ENCODE peak calls at places on chromosomes 3 and 15, in seven cellular contexts. C, T, G, B, U, D and A are unnamed samples.

GRCh38 chr15:82855286-82856092 is 46.1 kb downstream of the WHAMM start:
- DNase-seq in B (no peak), D (no peak), G (no peak), T (no peak), U (no peak), C (no peak), A (no peak)

GRCh38 chr3:106013971-106014370 is 145.2 kb upstream of the CBLB start:
- DNase-seq in U (peak), C (no peak), T (no peak), D (peak), G (no peak), B (no peak), A (no peak)

GRCh38 chr3:55500555-55501340 is 13.6 kb upstream of the WNT5A start:
- DNase-seq in C (no peak), T (no peak), B (no peak), U (no peak), D (no peak), G (no peak), A (no peak)

GRCh38 chr15:101264911-101265641 is 12.2 kb downstream of the SELENOS start:
- DNase-seq in D (peak), B (no peak), T (no peak), U (no peak), G (no peak), C (peak), A (peak)

GRCh38 chr3:135576786-135577185 is 388.7 kb upstream of the PPP2R3A start:
- DNase-seq in B (no peak), D (no peak), G (no peak), U (no peak), C (no peak), T (no peak), A (no peak)

GRCh38 chr3:133821767-133822638 is 16.4 kb downstream of the SRPRB start:
- DNase-seq in C (no peak), G (no peak), B (peak), T (peak), U (peak), D (peak), A (no peak)

GRCh38 chr3:131303848-131304247 is 77.7 kb upstream of the NUDT16 start:
- DNase-seq in G (no peak), B (no peak), C (no peak), U (no peak), T (no peak), D (peak), A (no peak)

GRCh38 chr3:182979719-182980191 is 583 bp downstream of the DCUN1D1 start:
- DNase-seq in C (peak), B (no peak), T (no peak), G (peak), U (no peak), D (peak), A (no peak)

GRCh38 chr15:43105077-43105769 is 615 bp downstream of the UBR1 start:
- DNase-seq in T (no peak), U (no peak), D (no peak), C (peak), B (no peak), G (peak), A (no peak)
- TF ChIP-seq CTCF in T (no peak), U (no peak), D (no peak), C (no peak), B (no peak), G (no peak), A (no peak)

GRCh38 chr3:64400706-64401105 is 175.4 kb upstream of the PRICKLE2 start:
- DNase-seq in D (no peak), G (no peak), C (no peak), T (no peak), U (no peak), B (no peak), A (no peak)

GRCh38 chr3:64395490-64395889 is 170.2 kb upstream of the PRICKLE2 start:
- DNase-seq in C (peak), D (no peak), B (no peak), G (no peak), T (no peak), U (no peak), A (no peak)

GRCh38 chr3:64398431-64398830 is 173.2 kb upstream of the PRICKLE2 start:
- DNase-seq in D (no peak), G (no peak), B (peak), U (peak), T (no peak), C (no peak), A (no peak)

GRCh38 chr3:64399205-64399800 is 174.0 kb upstream of the PRICKLE2 start:
- DNase-seq in U (peak), B (peak), T (no peak), C (peak), D (peak), G (peak), A (peak)
- TF ChIP-seq CTCF in U (peak), B (peak), T (peak), C (peak), D (peak), G (peak), A (peak)

DNA sequence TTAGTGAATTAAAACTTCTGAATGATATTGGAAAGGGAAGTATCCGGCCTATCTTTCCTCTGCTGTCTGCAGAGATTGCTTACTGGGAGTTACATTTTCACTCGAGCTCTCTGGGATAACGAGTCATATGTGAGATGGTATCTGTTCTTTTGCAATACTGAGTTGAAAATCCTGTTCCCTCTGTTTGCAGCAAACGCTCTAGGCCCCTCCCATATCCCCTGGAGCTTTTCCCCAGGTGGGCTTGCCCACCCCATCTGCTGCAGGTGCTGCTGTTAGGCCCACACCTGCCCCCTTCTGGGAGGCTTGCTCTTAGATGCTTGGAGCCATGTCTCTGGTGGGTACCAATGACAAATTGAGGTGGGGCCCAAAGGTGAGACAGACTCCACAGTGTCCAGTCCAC is 42.7 kb upstream of the MTMR10 start:
- DNase-seq in U (no peak), C (no peak), B (no peak), D (peak), T (no peak), G (no peak), A (no peak)
- TF ChIP-seq CTCF in U (no peak), C (no peak), B (no peak), D (no peak), T (no peak), G (no peak), A (no peak)

GRCh38 chr3:37456791-37457190 is 282.4 kb upstream of the LRRFIP2 start:
- DNase-seq in C (no peak), G (no peak), T (no peak), B (no peak), U (no peak), D (no peak), A (no peak)

GRCh38 chr3:37458162-37458895 is 283.9 kb upstream of the LRRFIP2 start:
- DNase-seq in U (no peak), D (no peak), T (peak), C (no peak), G (peak), B (no peak), A (no peak)

GRCh38 chr3:37456270-37456708 is 281.9 kb upstream of the LRRFIP2 start:
- DNase-seq in D (no peak), G (no peak), C (no peak), B (no peak), U (no peak), T (peak), A (no peak)

GRCh38 chr3:37457392-37458065 is 283.1 kb upstream of the LRRFIP2 start:
- DNase-seq in T (peak), B (no peak), U (no peak), C (no peak), G (peak), D (peak), A (no peak)

DNA sequence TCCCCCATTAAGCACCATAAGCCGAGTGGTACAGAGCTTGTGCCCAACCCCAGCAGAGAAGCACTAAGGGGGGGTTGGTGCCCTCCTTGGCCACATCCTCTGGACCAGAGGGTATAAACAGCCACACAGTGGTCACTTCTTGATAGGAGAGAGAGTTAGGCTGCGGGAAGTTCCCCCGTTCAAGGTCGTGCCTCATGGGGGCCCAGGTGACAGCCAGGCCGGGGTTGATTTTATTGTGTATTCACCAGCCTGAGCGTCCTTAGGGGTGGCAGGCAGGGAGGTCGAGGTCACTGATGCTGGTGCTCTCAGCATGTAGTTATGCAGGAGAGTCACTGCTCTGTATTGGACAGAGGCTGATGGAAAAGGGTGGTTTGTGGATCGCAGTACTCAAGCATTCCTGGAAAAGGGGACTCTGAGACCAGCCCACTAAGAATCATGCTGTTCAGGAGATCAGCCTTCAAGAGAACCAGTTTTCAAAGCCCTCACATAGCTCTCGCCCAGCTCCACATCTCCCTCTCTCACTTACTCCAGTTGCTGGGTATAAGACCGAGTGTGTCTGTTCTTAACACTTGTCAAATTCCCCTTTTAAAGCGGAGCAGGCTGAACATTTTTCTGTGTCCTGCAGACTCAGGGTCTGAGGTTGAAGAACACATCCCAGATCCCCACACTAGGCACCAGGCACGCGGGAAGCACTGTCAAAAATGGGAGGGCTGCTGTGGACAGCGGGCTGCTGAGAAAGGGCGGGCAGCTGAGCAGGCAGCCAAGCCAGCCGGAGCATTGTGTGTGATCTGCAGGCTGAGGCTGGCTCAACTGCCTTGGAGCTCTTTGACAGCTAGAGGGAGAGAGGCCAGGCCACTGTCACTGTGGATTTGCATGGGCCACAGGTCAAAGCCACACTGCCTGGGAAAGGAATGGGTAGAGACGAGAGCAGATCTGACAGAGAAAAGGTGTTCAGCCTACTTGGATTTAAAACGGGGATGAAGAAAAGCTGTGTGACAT is 279.3 kb upstream of the LRRFIP2 start:
- DNase-seq in G (peak), C (no peak), D (peak), U (no peak), B (no peak), T (peak), A (no peak)
- TF ChIP-seq CTCF in G (no peak), C (no peak), D (peak), U (no peak), B (peak), T (peak), A (no peak)

DNA sequence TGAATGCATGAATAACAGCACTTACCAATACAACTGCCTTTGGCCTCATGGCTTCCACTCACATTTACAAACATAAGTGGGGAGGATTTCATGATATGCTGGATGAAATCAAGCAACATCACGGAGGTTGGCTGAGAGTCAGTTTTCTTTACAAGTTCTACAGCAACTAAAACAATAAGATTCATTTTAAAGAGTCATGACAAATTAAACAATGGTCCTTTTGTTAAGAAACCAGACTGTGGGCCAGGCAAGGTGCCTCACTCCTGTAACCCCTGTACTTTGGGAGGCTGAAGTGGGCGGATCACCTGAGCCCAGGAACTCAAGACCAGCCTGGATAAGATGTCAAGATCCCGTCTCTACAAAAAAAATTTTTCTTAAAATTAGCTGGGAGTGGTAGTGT is 12.4 kb downstream of the ATR start:
- DNase-seq in G (no peak), U (no peak), T (no peak), C (no peak), B (no peak), D (no peak), A (no peak)
- TF ChIP-seq CTCF in G (no peak), U (no peak), T (no peak), C (no peak), B (no peak), D (no peak), A (no peak)